ENCODE peak calls at places on chromosomes 11 and 22, in four cellular contexts. M is AG04450; Y is fibroblast of villous mesenchyme; O is CD4-positive, alpha-beta T cell. E is an unnamed sample.

GRCh38 chr22:27372969-27373670 is 428.4 kb downstream of the MN1 start:
- DNase-seq in Y (no peak), M (no peak), O (no peak), E (no peak)

GRCh38 chr22:29003975-29004646 is 57.5 kb downstream of the C22orf31 start:
- DNase-seq in M (no peak), O (no peak), Y (no peak), E (no peak)

GRCh38 chr22:48563118-48563965 is 1264.3 kb downstream of the BRD1 start:
- DNase-seq in M (no peak), O (no peak), Y (no peak), E (no peak)

GRCh38 chr11:70483077-70483861 is 84.9 kb downstream of the CTTN start:
- DNase-seq in O (no peak), M (peak; percentile 7), Y (peak; percentile 44), E (no peak)

GRCh38 chr22:36467946-36468345 is 13.5 kb downstream of the TXN2 start:
- DNase-seq in O (no peak), Y (peak; percentile 97), M (peak; percentile 94), E (peak; percentile 77)

GRCh38 chr22:18998998-18999397 is 62.9 kb upstream of the PRODH start:
- DNase-seq in M (no peak), Y (no peak), O (no peak), E (no peak)

GRCh38 chr11:124517314-124517713 is 26.1 kb downstream of the OR8B12 start:
- DNase-seq in O (no peak), Y (no peak), M (no peak), E (no peak)

GRCh38 chr22:20438678-20439492 is 1.3 kb upstream of the SCARF2 start:
- DNase-seq in O (no peak), Y (no peak), M (no peak), E (no peak)

GRCh38 chr22:40758390-40758789 is 60.8 kb downstream of the SLC25A17 start:
- DNase-seq in M (no peak), Y (no peak), O (no peak), E (no peak)

GRCh38 chr22:41966607-41967240 is 2.5 kb upstream of the SEPTIN3 start:
- DNase-seq in Y (peak; percentile 86), M (peak; percentile 61), O (no peak), E (peak; percentile 63)

GRCh38 chr22:44567846-44568493 is 69.9 kb upstream of the RTL6 start:
- DNase-seq in M (no peak), O (peak; percentile 43), Y (peak; percentile 62), E (no peak)
- TF ChIP-seq CTCF in M (peak; percentile 55), O (peak; percentile 62), Y (peak; percentile 72), E (peak; percentile 70)

GRCh38 chr11:3775761-3776406 is 21.5 kb downstream of the NUP98 start:
- DNase-seq in O (no peak), M (no peak), Y (peak; percentile 55), E (no peak)
- TF ChIP-seq CTCF in O (no peak), M (peak; percentile 11), Y (peak; percentile 8), E (no peak)

GRCh38 chr11:55726715-55727324 is 46.4 kb upstream of the OR5D13 start:
- DNase-seq in M (no peak), Y (no peak), O (no peak), E (no peak)
- TF ChIP-seq CTCF in M (no peak), Y (no peak), O (no peak), E (no peak)

GRCh38 chr11:108388576-108388975 is 78.8 kb downstream of the C11orf65 start:
- DNase-seq in M (no peak), Y (no peak), O (no peak), E (no peak)
- TF ChIP-seq CTCF in M (no peak), Y (no peak), O (no peak), E (no peak)

GRCh38 chr22:37634505-37635002 is 4.9 kb upstream of the SH3BP1 start:
- DNase-seq in Y (no peak), M (no peak), O (no peak), E (no peak)
- TF ChIP-seq CTCF in Y (peak; percentile 26), M (peak; percentile 37), O (peak; percentile 15), E (peak; percentile 32)

GRCh38 chr11:18522388-18522787 is 4.4 kb downstream of the TSG101 start:
- DNase-seq in O (no peak), M (no peak), Y (no peak), E (no peak)
- TF ChIP-seq CTCF in O (no peak), M (no peak), Y (no peak), E (no peak)

E was measured in AG04449.